ENCODE peak calls at places on chromosomes 16 and 17, in five cellular contexts. H is CD4-positive, alpha-beta memory T cell; F is foreskin fibroblast; U is epithelial cell of esophagus; G is HL-60. C is an unnamed sample.

GRCh38 chr17:8681175-8681949 is 50.8 kb upstream of the MYH10 start:
- DNase-seq in H (no peak), F (peak; percentile 78), U (no peak), G (no peak), C (peak; percentile 36)

GRCh38 chr17:30116345-30116660 is 313 bp upstream of the NSRP1 start:
- DNase-seq in H (no peak), F (no peak), U (no peak), G (no peak), C (no peak)

GRCh38 chr17:61574542-61575351 is 16.3 kb downstream of the NACA2 start:
- DNase-seq in H (no peak), F (peak; percentile 89), U (peak; percentile 70), G (no peak), C (no peak)

GRCh38 chr16:10067406-10067805 is 114.8 kb downstream of the GRIN2A start:
- DNase-seq in H (no peak), F (no peak), U (no peak), G (no peak), C (no peak)

GRCh38 chr16:5325932-5326331 is 228.3 kb upstream of the EEF2KMT start:
- DNase-seq in H (no peak), F (no peak), U (no peak), G (no peak), C (no peak)

GRCh38 chr16:25855818-25856217 is 164.1 kb downstream of the HS3ST4 start:
- DNase-seq in H (no peak), F (no peak), U (no peak), G (no peak), C (no peak)

GRCh38 chr17:40463122-40463550 is 19.9 kb downstream of the IGFBP4 start:
- DNase-seq in H (no peak), F (peak; percentile 56), U (no peak), G (no peak), C (no peak)

GRCh38 chr17:58377005-58377660 is 25.1 kb upstream of the SUPT4H1 start:
- DNase-seq in H (no peak), F (no peak), U (peak; percentile 97), G (no peak), C (no peak)

GRCh38 chr17:80068301-80069160 is 32.1 kb downstream of the CCDC40 start:
- DNase-seq in H (no peak), F (peak; percentile 55), U (no peak), G (no peak), C (no peak)

GRCh38 chr16:5438591-5438990 is 341.0 kb upstream of the EEF2KMT start:
- DNase-seq in H (no peak), F (no peak), U (no peak), G (no peak), C (no peak)

GRCh38 chr16:10181196-10182162 is 749 bp downstream of the GRIN2A start:
- DNase-seq in H (no peak), F (peak; percentile 74), U (peak; percentile 46), G (peak; percentile 16), C (no peak)

GRCh38 chr17:81456798-81457197 is 55.8 kb downstream of the ACTG1 start:
- DNase-seq in H (no peak), F (no peak), U (no peak), G (no peak), C (no peak)

GRCh38 chr16:4498546-4499195 is 22.5 kb downstream of the HMOX2 start:
- DNase-seq in H (no peak), F (no peak), U (peak; percentile 75), G (no peak), C (no peak)

GRCh38 chr17:67180275-67180674 is 64.7 kb downstream of the HELZ start:
- DNase-seq in H (no peak), F (no peak), U (no peak), G (no peak), C (no peak)

GRCh38 chr16:50684823-50685455 is 3.8 kb upstream of the SNX20 start:
- DNase-seq in H (peak; percentile 84), F (no peak), U (no peak), G (peak; percentile 75), C (no peak)

GRCh38 chr16:87945351-87946042 is 5.7 kb upstream of the BANP start:
- DNase-seq in H (no peak), F (peak; percentile 78), U (peak; percentile 98), G (no peak), C (peak; percentile 73)

GRCh38 chr17:5785343-5785742 is 201.0 kb upstream of the NLRP1 start:
- DNase-seq in H (no peak), F (peak; percentile 83), U (peak; percentile 74), G (no peak), C (no peak)

GRCh38 chr17:12180644-12181261 is 160.1 kb downstream of the MAP2K4 start:
- DNase-seq in H (no peak), F (peak; percentile 80), U (peak; percentile 66), G (no peak), C (peak; percentile 11)

GRCh38 chr17:76527430-76528111 is 9.9 kb downstream of the CYGB start:
- DNase-seq in H (peak; percentile 62), F (peak; percentile 49), U (peak; percentile 63), G (no peak), C (peak; percentile 83)

GRCh38 chr16:53924311-53924860 is 220.4 kb downstream of the FTO start:
- DNase-seq in H (no peak), F (no peak), U (no peak), G (no peak), C (no peak)

GRCh38 chr17:48544356-48545021 is 420 bp downstream of the HOXB2 start:
- DNase-seq in H (peak; percentile 70), F (peak; percentile 82), U (no peak), G (no peak), C (no peak)

GRCh38 chr16:17947637-17948036 is 388.9 kb downstream of the NPIPA8 start:
- DNase-seq in H (no peak), F (no peak), U (no peak), G (no peak), C (no peak)

GRCh38 chr17:2390199-2390880 is 10.5 kb downstream of the MNT start:
- DNase-seq in H (no peak), F (no peak), U (no peak), G (no peak), C (no peak)

GRCh38 chr16:12613131-12613991 is 190.3 kb downstream of the CPPED1 start:
- DNase-seq in H (no peak), F (peak; percentile 59), U (peak; percentile 19), G (no peak), C (peak; percentile 11)

GRCh38 chr17:63279498-63280230 is 166.4 kb downstream of the CYB561 start:
- DNase-seq in H (no peak), F (peak; percentile 83), U (peak; percentile 74), G (no peak), C (peak; percentile 45)

GRCh38 chr16:55521792-55522191 is 12.9 kb downstream of the LPCAT2 start:
- DNase-seq in H (no peak), F (no peak), U (no peak), G (no peak), C (no peak)

GRCh38 chr17:62906881-62907280 is 59.2 kb upstream of the TANC2 start:
- DNase-seq in H (no peak), F (no peak), U (no peak), G (no peak), C (no peak)

GRCh38 chr16:11985250-11985649 is 8.7 kb downstream of the SNX29 start:
- DNase-seq in H (no peak), F (no peak), U (no peak), G (no peak), C (no peak)

GRCh38 chr16:2468725-2469398 is 2.2 kb upstream of the NTN3 start:
- DNase-seq in H (peak; percentile 1), F (no peak), U (no peak), G (peak; percentile 28), C (no peak)

GRCh38 chr17:66348605-66349165 is 46.3 kb downstream of the PRKCA start:
- DNase-seq in H (no peak), F (peak; percentile 91), U (peak; percentile 76), G (peak; percentile 14), C (peak; percentile 43)

GRCh38 chr17:28885951-28886350 is 11.6 kb downstream of the FLOT2 start:
- DNase-seq in H (no peak), F (no peak), U (no peak), G (no peak), C (no peak)

GRCh38 chr17:15468142-15468541 is 721 bp upstream of the CDRT4 start:
- DNase-seq in H (no peak), F (no peak), U (no peak), G (no peak), C (no peak)

GRCh38 chr16:53600076-53600475 is 97.1 kb upstream of the AKTIP start:
- DNase-seq in H (no peak), F (no peak), U (no peak), G (no peak), C (no peak)

GRCh38 chr16:58511933-58512815 is 3.1 kb upstream of the SETD6 start:
- DNase-seq in H (peak; percentile 79), F (peak; percentile 80), U (peak; percentile 78), G (peak; percentile 33), C (no peak)

GRCh38 chr17:53892222-53892621 is 69.5 kb downstream of the KIF2B start:
- DNase-seq in H (no peak), F (no peak), U (no peak), G (no peak), C (no peak)

GRCh38 chr17:82655523-82655922 is 7.3 kb upstream of the WDR45B start:
- DNase-seq in H (no peak), F (no peak), U (no peak), G (no peak), C (no peak)

GRCh38 chr16:1091992-1092552 is 4.0 kb downstream of the C1QTNF8 start:
- DNase-seq in H (no peak), F (no peak), U (no peak), G (no peak), C (no peak)

GRCh38 chr16:1090620-1091587 is 5.1 kb downstream of the C1QTNF8 start:
- DNase-seq in H (no peak), F (no peak), U (no peak), G (no peak), C (no peak)

GRCh38 chr16:1089822-1090619 is 6.0 kb downstream of the C1QTNF8 start:
- DNase-seq in H (no peak), F (no peak), U (no peak), G (no peak), C (no peak)

GRCh38 chr16:1088295-1089170 is 7.5 kb downstream of the C1QTNF8 start:
- DNase-seq in H (no peak), F (no peak), U (no peak), G (no peak), C (no peak)

DNA sequence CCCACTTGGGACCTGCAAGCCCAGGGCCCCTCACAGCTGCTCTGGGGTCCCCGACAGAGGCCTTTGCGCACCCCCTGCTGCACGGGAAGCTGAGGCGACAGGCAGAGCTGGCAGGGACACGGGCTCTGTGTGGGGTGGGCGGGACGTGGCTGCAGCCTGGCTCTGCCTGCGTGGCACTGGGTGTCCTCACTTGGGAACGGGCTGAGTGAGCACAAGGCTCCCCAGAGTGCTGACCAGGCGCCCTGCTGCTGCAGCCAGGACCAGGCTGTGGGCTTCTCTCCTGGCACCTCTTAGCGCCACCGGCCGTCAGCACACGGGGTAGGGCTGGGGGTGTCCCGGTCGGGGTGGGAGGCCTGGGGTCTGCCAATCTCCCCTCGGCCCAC is 6.6 kb downstream of the C1QTNF8 start:
- DNase-seq in H (no peak), F (no peak), U (no peak), G (no peak), C (no peak)
- H3K4me3 ChIP-seq in H (no peak overlapping the region), F (no peak overlapping the region), U (no peak overlapping the region), G (no peak overlapping the region), C (no peak overlapping the region)

GRCh38 chr16:22813946-22814325 is at the start of gene HS3ST2:
- DNase-seq in H (no peak), F (peak; percentile 93), U (peak; percentile 80), G (no peak), C (no peak)
- H3K4me3 ChIP-seq in H (no peak within 1 kb of the TSS), F (peak within 1 kb of the TSS; percentile 42), U (peak within 1 kb of the TSS; percentile 37), G (no peak within 1 kb of the TSS), C (peak within 1 kb of the TSS; percentile 34)

GRCh38 chr17:78488156-78488555 is 89.0 kb downstream of the DNAH17 start:
- DNase-seq in H (no peak), F (no peak), U (no peak), G (no peak), C (no peak)
- H3K4me3 ChIP-seq in H (no peak overlapping the region), F (no peak overlapping the region), U (no peak overlapping the region), G (no peak overlapping the region), C (no peak overlapping the region)

GRCh38 chr17:45371414-45372324 is 54.8 kb upstream of the MAP3K14 start:
- DNase-seq in H (no peak), F (peak; percentile 99), U (peak; percentile 96), G (no peak), C (peak; percentile 95)
- H3K4me3 ChIP-seq in H (no peak overlapping the region), F (peak overlapping the region; percentile 10), U (peak overlapping the region; percentile 28), G (no peak overlapping the region), C (no peak overlapping the region)

C was measured in skeletal muscle cell.